ENCODE peak calls at places on chromosomes 6 and 20, in ten cellular contexts. One of them, this sample, is unnamed.
A peak's percentile ranks its signal among the peaks of the same experiment; 100 is the strongest.

GRCh38 chr20:61915101-61915500 is 150.6 kb downstream of the TAF4 start:
- DNase-seq in choroid plexus epithelial cell: no peak
- DNase-seq in fibroblast of pulmonary artery: no peak
- DNase-seq in small intestine: no peak
- DNase-seq in HAP-1: no peak
- DNase-seq in CD4-positive, alpha-beta memory T cell: no peak
- DNase-seq in aorta: no peak
- DNase-seq in AG04450: no peak
- DNase-seq in GM23338: no peak
- DNase-seq in AG09309: no peak
- DNase-seq in this sample: no peak

GRCh38 chr6:100446922-100447899 is 17.5 kb downstream of the SIM1 start:
- DNase-seq in AG09309: no peak
- DNase-seq in choroid plexus epithelial cell: no peak
- DNase-seq in small intestine: no peak
- DNase-seq in CD4-positive, alpha-beta memory T cell: no peak
- DNase-seq in AG04450: no peak
- DNase-seq in fibroblast of pulmonary artery: no peak
- DNase-seq in GM23338: peak; percentile 27
- DNase-seq in HAP-1: no peak
- DNase-seq in aorta: no peak
- DNase-seq in this sample: no peak

GRCh38 chr6:45727824-45728449 is 287.7 kb downstream of the CLIC5 start:
- DNase-seq in CD4-positive, alpha-beta memory T cell: no peak
- DNase-seq in HAP-1: no peak
- DNase-seq in AG04450: no peak
- DNase-seq in aorta: no peak
- DNase-seq in AG09309: no peak
- DNase-seq in GM23338: no peak
- DNase-seq in choroid plexus epithelial cell: no peak
- DNase-seq in small intestine: no peak
- DNase-seq in fibroblast of pulmonary artery: no peak
- DNase-seq in this sample: no peak

GRCh38 chr6:153117986-153118886 is 12.8 kb downstream of the RGS17 start:
- DNase-seq in AG04450: peak; percentile 26
- DNase-seq in GM23338: no peak
- DNase-seq in small intestine: no peak
- DNase-seq in aorta: no peak
- DNase-seq in AG09309: peak; percentile 35
- DNase-seq in choroid plexus epithelial cell: peak; percentile 50
- DNase-seq in fibroblast of pulmonary artery: peak; percentile 66
- DNase-seq in CD4-positive, alpha-beta memory T cell: no peak
- DNase-seq in HAP-1: no peak
- DNase-seq in this sample: no peak

GRCh38 chr6:13484138-13484708 is 3.2 kb downstream of the GFOD1 start:
- DNase-seq in AG09309: no peak
- DNase-seq in CD4-positive, alpha-beta memory T cell: no peak
- DNase-seq in small intestine: peak; percentile 52
- DNase-seq in aorta: no peak
- DNase-seq in HAP-1: no peak
- DNase-seq in choroid plexus epithelial cell: no peak
- DNase-seq in GM23338: no peak
- DNase-seq in AG04450: no peak
- DNase-seq in fibroblast of pulmonary artery: no peak
- DNase-seq in this sample: no peak

GRCh38 chr20:48807586-48808381 is 20.0 kb downstream of the PREX1 start:
- DNase-seq in HAP-1: no peak
- DNase-seq in AG04450: no peak
- DNase-seq in CD4-positive, alpha-beta memory T cell: no peak
- DNase-seq in AG09309: no peak
- DNase-seq in GM23338: no peak
- DNase-seq in small intestine: no peak
- DNase-seq in aorta: peak; percentile 86
- DNase-seq in fibroblast of pulmonary artery: peak; percentile 71
- DNase-seq in choroid plexus epithelial cell: no peak
- DNase-seq in this sample: no peak

GRCh38 chr6:158805698-158806373 is 13.3 kb downstream of the EZR start:
- DNase-seq in HAP-1: no peak
- DNase-seq in aorta: no peak
- DNase-seq in fibroblast of pulmonary artery: no peak
- DNase-seq in CD4-positive, alpha-beta memory T cell: no peak
- DNase-seq in choroid plexus epithelial cell: no peak
- DNase-seq in AG09309: no peak
- DNase-seq in small intestine: peak; percentile 85
- DNase-seq in GM23338: no peak
- DNase-seq in AG04450: no peak
- DNase-seq in this sample: no peak

GRCh38 chr6:18386302-18386976 is 711 bp upstream of the RNF144B start:
- DNase-seq in AG09309: no peak
- DNase-seq in choroid plexus epithelial cell: peak; percentile 23
- DNase-seq in HAP-1: no peak
- DNase-seq in small intestine: no peak
- DNase-seq in CD4-positive, alpha-beta memory T cell: no peak
- DNase-seq in aorta: peak; percentile 84
- DNase-seq in GM23338: no peak
- DNase-seq in fibroblast of pulmonary artery: peak; percentile 53
- DNase-seq in AG04450: no peak
- DNase-seq in this sample: no peak

GRCh38 chr6:134372603-134373281 is 54.8 kb upstream of the SGK1 start:
- DNase-seq in AG09309: peak; percentile 41
- DNase-seq in choroid plexus epithelial cell: peak; percentile 94
- DNase-seq in small intestine: peak; percentile 87
- DNase-seq in fibroblast of pulmonary artery: peak; percentile 89
- DNase-seq in HAP-1: no peak
- DNase-seq in AG04450: no peak
- DNase-seq in GM23338: no peak
- DNase-seq in aorta: no peak
- DNase-seq in CD4-positive, alpha-beta memory T cell: peak; percentile 35
- DNase-seq in this sample: no peak

GRCh38 chr20:3583765-3584164 is 79.4 kb downstream of the GFRA4 start:
- DNase-seq in GM23338: no peak
- DNase-seq in choroid plexus epithelial cell: no peak
- DNase-seq in aorta: no peak
- DNase-seq in AG09309: no peak
- DNase-seq in CD4-positive, alpha-beta memory T cell: no peak
- DNase-seq in small intestine: no peak
- DNase-seq in fibroblast of pulmonary artery: no peak
- DNase-seq in HAP-1: no peak
- DNase-seq in AG04450: no peak
- DNase-seq in this sample: no peak

GRCh38 chr20:3932277-3933073 is 43.3 kb downstream of the PANK2 start:
- DNase-seq in CD4-positive, alpha-beta memory T cell: peak; percentile 28
- DNase-seq in AG04450: no peak
- DNase-seq in GM23338: no peak
- DNase-seq in AG09309: no peak
- DNase-seq in choroid plexus epithelial cell: peak; percentile 63
- DNase-seq in aorta: no peak
- DNase-seq in HAP-1: no peak
- DNase-seq in small intestine: peak; percentile 69
- DNase-seq in fibroblast of pulmonary artery: no peak
- DNase-seq in this sample: no peak

GRCh38 chr6:72861935-72862432 is 240.1 kb downstream of the KCNQ5 start:
- DNase-seq in fibroblast of pulmonary artery: peak; percentile 57
- DNase-seq in small intestine: no peak
- DNase-seq in AG04450: no peak
- DNase-seq in CD4-positive, alpha-beta memory T cell: no peak
- DNase-seq in choroid plexus epithelial cell: peak; percentile 6
- DNase-seq in AG09309: peak; percentile 38
- DNase-seq in aorta: no peak
- DNase-seq in HAP-1: no peak
- DNase-seq in GM23338: no peak
- DNase-seq in this sample: no peak

GRCh38 chr20:64095927-64096326 is 11.4 kb downstream of the NPBWR2 start:
- DNase-seq in fibroblast of pulmonary artery: no peak
- DNase-seq in CD4-positive, alpha-beta memory T cell: no peak
- DNase-seq in AG04450: no peak
- DNase-seq in AG09309: no peak
- DNase-seq in choroid plexus epithelial cell: no peak
- DNase-seq in HAP-1: no peak
- DNase-seq in small intestine: no peak
- DNase-seq in aorta: no peak
- DNase-seq in GM23338: no peak
- DNase-seq in this sample: no peak

GRCh38 chr20:64096535-64096934 is 10.8 kb downstream of the NPBWR2 start:
- DNase-seq in AG04450: no peak
- DNase-seq in aorta: no peak
- DNase-seq in small intestine: no peak
- DNase-seq in CD4-positive, alpha-beta memory T cell: no peak
- DNase-seq in AG09309: no peak
- DNase-seq in HAP-1: no peak
- DNase-seq in choroid plexus epithelial cell: no peak
- DNase-seq in GM23338: no peak
- DNase-seq in fibroblast of pulmonary artery: no peak
- DNase-seq in this sample: no peak

GRCh38 chr20:64093013-64093503 is 8.9 kb upstream of the LKAAEAR1 start:
- DNase-seq in HAP-1: no peak
- DNase-seq in GM23338: no peak
- DNase-seq in AG04450: no peak
- DNase-seq in small intestine: no peak
- DNase-seq in AG09309: no peak
- DNase-seq in aorta: no peak
- DNase-seq in fibroblast of pulmonary artery: no peak
- DNase-seq in choroid plexus epithelial cell: no peak
- DNase-seq in CD4-positive, alpha-beta memory T cell: no peak
- DNase-seq in this sample: no peak

GRCh38 chr20:64092258-64093012 is 8.2 kb upstream of the LKAAEAR1 start:
- DNase-seq in AG04450: no peak
- DNase-seq in small intestine: no peak
- DNase-seq in choroid plexus epithelial cell: no peak
- DNase-seq in GM23338: no peak
- DNase-seq in CD4-positive, alpha-beta memory T cell: no peak
- DNase-seq in AG09309: no peak
- DNase-seq in HAP-1: no peak
- DNase-seq in fibroblast of pulmonary artery: no peak
- DNase-seq in aorta: no peak
- DNase-seq in this sample: no peak

DNA sequence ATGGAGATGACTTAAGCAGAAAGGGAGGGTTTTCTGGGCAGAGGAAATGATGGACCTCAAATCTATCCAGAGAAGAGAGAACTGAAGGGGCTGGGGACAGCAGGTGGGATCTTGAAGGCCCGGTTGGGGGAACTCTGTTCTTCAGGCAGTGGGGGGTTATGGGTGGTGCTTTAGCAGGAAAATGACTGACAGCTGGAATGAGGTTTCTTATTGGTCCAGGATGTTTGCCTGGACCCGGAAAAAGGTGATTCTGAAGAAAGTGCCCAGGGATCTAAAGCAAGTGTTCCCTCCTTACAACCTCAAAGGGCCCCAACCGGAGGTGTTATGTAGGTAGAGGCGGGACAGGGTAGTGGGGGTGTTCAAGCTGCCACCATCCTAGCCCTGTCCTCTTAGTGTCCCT is 11.3 kb upstream of the LKAAEAR1 start:
- DNase-seq in HAP-1: no peak
- DNase-seq in CD4-positive, alpha-beta memory T cell: no peak
- DNase-seq in fibroblast of pulmonary artery: no peak
- DNase-seq in AG09309: no peak
- DNase-seq in choroid plexus epithelial cell: no peak
- DNase-seq in small intestine: no peak
- DNase-seq in aorta: no peak
- DNase-seq in AG04450: no peak
- DNase-seq in GM23338: no peak
- DNase-seq in this sample: no peak
- H3K4me3 ChIP-seq in HAP-1: no peak overlapping the region
- H3K4me3 ChIP-seq in CD4-positive, alpha-beta memory T cell: no peak overlapping the region
- H3K4me3 ChIP-seq in fibroblast of pulmonary artery: no peak overlapping the region
- H3K4me3 ChIP-seq in AG09309: no peak overlapping the region
- H3K4me3 ChIP-seq in choroid plexus epithelial cell: no peak overlapping the region
- H3K4me3 ChIP-seq in small intestine: no peak overlapping the region
- H3K4me3 ChIP-seq in aorta: no peak overlapping the region
- H3K4me3 ChIP-seq in AG04450: no peak overlapping the region
- H3K4me3 ChIP-seq in GM23338: no peak overlapping the region
- H3K4me3 ChIP-seq in this sample: no peak overlapping the region

DNA sequence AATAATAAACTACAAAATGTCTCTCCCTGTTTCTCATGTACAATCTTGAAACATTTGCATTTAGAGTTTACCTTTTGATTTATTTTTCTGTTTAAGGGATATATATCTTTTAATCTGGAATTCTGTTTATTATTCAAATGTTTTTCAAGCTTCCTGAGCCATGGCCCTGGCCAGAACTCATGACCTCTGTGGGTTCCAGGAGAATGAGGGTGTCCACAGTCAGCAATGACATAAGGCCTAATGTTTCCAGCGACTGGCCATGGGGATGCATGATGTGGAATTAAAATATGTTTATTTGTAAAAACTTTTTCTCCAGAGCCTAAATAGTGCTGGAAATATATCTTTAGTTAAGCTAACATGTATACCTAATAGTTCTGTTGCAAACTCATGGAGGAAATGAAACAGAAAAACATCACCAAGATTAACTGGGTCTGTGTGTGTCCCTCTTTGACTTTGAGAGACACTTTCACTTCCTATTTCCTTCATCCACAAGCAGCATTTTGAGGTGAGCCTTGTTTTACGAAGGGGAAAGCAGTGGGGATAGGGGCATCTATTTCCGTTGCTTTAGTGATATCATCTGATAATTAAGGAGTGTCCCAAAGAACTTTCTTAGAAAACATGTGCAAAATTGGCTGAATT is 87.6 kb downstream of the SMOC2 start:
- DNase-seq in HAP-1: no peak
- DNase-seq in AG04450: no peak
- DNase-seq in fibroblast of pulmonary artery: peak; percentile 38
- DNase-seq in AG09309: no peak
- DNase-seq in small intestine: no peak
- DNase-seq in GM23338: no peak
- DNase-seq in CD4-positive, alpha-beta memory T cell: no peak
- DNase-seq in aorta: no peak
- DNase-seq in choroid plexus epithelial cell: no peak
- DNase-seq in this sample: no peak
- H3K4me3 ChIP-seq in HAP-1: no peak overlapping the region
- H3K4me3 ChIP-seq in AG04450: no peak overlapping the region
- H3K4me3 ChIP-seq in fibroblast of pulmonary artery: no peak overlapping the region
- H3K4me3 ChIP-seq in AG09309: no peak overlapping the region
- H3K4me3 ChIP-seq in small intestine: no peak overlapping the region
- H3K4me3 ChIP-seq in GM23338: no peak overlapping the region
- H3K4me3 ChIP-seq in CD4-positive, alpha-beta memory T cell: no peak overlapping the region
- H3K4me3 ChIP-seq in aorta: no peak overlapping the region
- H3K4me3 ChIP-seq in choroid plexus epithelial cell: no peak overlapping the region
- H3K4me3 ChIP-seq in this sample: no peak overlapping the region

GRCh38 chr6:453152-453551 is 61.6 kb downstream of the IRF4 start:
- DNase-seq in fibroblast of pulmonary artery: no peak
- DNase-seq in AG09309: no peak
- DNase-seq in small intestine: no peak
- DNase-seq in choroid plexus epithelial cell: no peak
- DNase-seq in aorta: no peak
- DNase-seq in GM23338: no peak
- DNase-seq in HAP-1: no peak
- DNase-seq in CD4-positive, alpha-beta memory T cell: no peak
- DNase-seq in AG04450: no peak
- DNase-seq in this sample: no peak
- H3K4me3 ChIP-seq in fibroblast of pulmonary artery: no peak overlapping the region
- H3K4me3 ChIP-seq in AG09309: no peak overlapping the region
- H3K4me3 ChIP-seq in small intestine: no peak overlapping the region
- H3K4me3 ChIP-seq in choroid plexus epithelial cell: no peak overlapping the region
- H3K4me3 ChIP-seq in aorta: no peak overlapping the region
- H3K4me3 ChIP-seq in GM23338: no peak overlapping the region
- H3K4me3 ChIP-seq in HAP-1: no peak overlapping the region
- H3K4me3 ChIP-seq in CD4-positive, alpha-beta memory T cell: no peak overlapping the region
- H3K4me3 ChIP-seq in AG04450: no peak overlapping the region
- H3K4me3 ChIP-seq in this sample: no peak overlapping the region

DNA sequence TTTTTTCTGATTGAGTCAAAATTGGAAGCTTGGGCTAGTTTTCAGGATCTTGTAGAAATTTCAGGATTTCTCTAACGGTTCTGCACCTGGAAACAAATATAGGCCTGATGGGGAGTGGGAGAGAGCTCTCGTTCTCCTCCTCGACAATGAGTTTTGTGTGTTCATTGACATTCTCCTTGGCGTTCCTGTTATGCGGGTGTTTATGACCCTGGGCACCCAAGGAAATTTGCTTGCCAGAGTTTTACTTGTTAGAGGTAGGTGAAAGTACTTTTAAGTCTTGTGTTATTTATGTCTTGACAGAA is 2.2 kb downstream of the ASXL1 start:
- DNase-seq in CD4-positive, alpha-beta memory T cell: no peak
- DNase-seq in fibroblast of pulmonary artery: no peak
- DNase-seq in AG09309: no peak
- DNase-seq in aorta: no peak
- DNase-seq in small intestine: no peak
- DNase-seq in AG04450: no peak
- DNase-seq in choroid plexus epithelial cell: no peak
- DNase-seq in HAP-1: no peak
- DNase-seq in GM23338: no peak
- DNase-seq in this sample: no peak
- H3K4me3 ChIP-seq in CD4-positive, alpha-beta memory T cell: peak overlapping the region; percentile 73
- H3K4me3 ChIP-seq in fibroblast of pulmonary artery: peak overlapping the region; percentile 96
- H3K4me3 ChIP-seq in AG09309: peak overlapping the region; percentile 98
- H3K4me3 ChIP-seq in aorta: peak overlapping the region; percentile 89
- H3K4me3 ChIP-seq in small intestine: no peak overlapping the region
- H3K4me3 ChIP-seq in AG04450: peak overlapping the region; percentile 93
- H3K4me3 ChIP-seq in choroid plexus epithelial cell: peak overlapping the region; percentile 90
- H3K4me3 ChIP-seq in HAP-1: peak overlapping the region; percentile 85
- H3K4me3 ChIP-seq in GM23338: no peak overlapping the region
- H3K4me3 ChIP-seq in this sample: no peak overlapping the region